ENCODE peak calls at places on chromosomes 2 and 18, in ten cellular contexts. Q, T, V, H, M, O, D, A, Z and Y are unnamed samples. For H3K27me3, the result is how much of the 10 kb centered on the place peaks cover.

GRCh38 chr2:85710687-85711577 is 16.8 kb downstream of the GNLY start:
- DNase-seq in Q (peak), T (no peak), V (no peak), H (no peak), M (no peak), O (no peak), D (peak), A (no peak), Z (peak), Y (no peak)

GRCh38 chr18:23918395-23919032 is 96.0 kb upstream of the TTC39C start:
- DNase-seq in Q (peak), T (peak), V (peak), H (no peak), M (peak), O (no peak), D (peak), A (peak), Z (peak), Y (no peak)

GRCh38 chr18:51559902-51560287 is 362.4 kb upstream of the MEX3C start:
- DNase-seq in Q (no peak), T (no peak), V (no peak), H (peak), M (no peak), O (no peak), D (no peak), A (no peak), Z (no peak), Y (no peak)

GRCh38 chr2:36578343-36579296 is 19.3 kb downstream of the FEZ2 start:
- DNase-seq in Q (peak), T (no peak), V (no peak), H (peak), M (no peak), O (no peak), D (no peak), A (no peak), Z (no peak), Y (no peak)

GRCh38 chr18:70333316-70333715 is 44.5 kb downstream of the SOCS6 start:
- DNase-seq in Q (no peak), T (no peak), V (no peak), H (peak), M (no peak), O (no peak), D (no peak), A (no peak), Z (no peak), Y (no peak)

GRCh38 chr2:74881626-74882298 is 47.8 kb downstream of the HK2 start:
- DNase-seq in Q (no peak), T (no peak), V (no peak), H (no peak), M (no peak), O (no peak), D (no peak), A (no peak), Z (no peak), Y (no peak)

GRCh38 chr2:54185105-54185504 is 69.7 kb downstream of the ACYP2 start:
- DNase-seq in Q (no peak), T (no peak), V (no peak), H (no peak), M (no peak), O (no peak), D (no peak), A (no peak), Z (no peak), Y (no peak)

GRCh38 chr18:61322265-61322873 is 10.9 kb upstream of the CDH20 start:
- DNase-seq in Q (peak), T (peak), V (peak), H (peak), M (peak), O (no peak), D (peak), A (peak), Z (peak), Y (no peak)

GRCh38 chr2:46145017-46145416 is 152.2 kb upstream of the EPAS1 start:
- DNase-seq in Q (no peak), T (no peak), V (no peak), H (no peak), M (no peak), O (no peak), D (no peak), A (no peak), Z (no peak), Y (no peak)

GRCh38 chr2:149166958-149167810 is 128.7 kb downstream of the LYPD6B start:
- DNase-seq in Q (peak), T (no peak), V (no peak), H (peak), M (no peak), O (no peak), D (no peak), A (no peak), Z (no peak), Y (no peak)

GRCh38 chr2:43100883-43101662 is 125.3 kb downstream of the ZFP36L2 start:
- DNase-seq in Q (peak), T (peak), V (peak), H (peak), M (no peak), O (no peak), D (peak), A (no peak), Z (no peak), Y (no peak)

GRCh38 chr2:174794851-174795374 is 30.6 kb upstream of the CHRNA1 start:
- DNase-seq in Q (peak), T (no peak), V (no peak), H (no peak), M (no peak), O (no peak), D (no peak), A (no peak), Z (no peak), Y (peak)

GRCh38 chr2:190069936-190070696 is 7.6 kb upstream of the MSTN start:
- DNase-seq in Q (peak), T (peak), V (peak), H (peak), M (peak), O (no peak), D (no peak), A (peak), Z (no peak), Y (peak)

GRCh38 chr2:189933911-189934399 is 128.6 kb downstream of the MSTN start:
- DNase-seq in Q (peak), T (no peak), V (no peak), H (peak), M (no peak), O (no peak), D (no peak), A (peak), Z (no peak), Y (peak)

GRCh38 chr2:197795277-197795676 is 9.1 kb upstream of the PLCL1 start:
- DNase-seq in Q (no peak), T (no peak), V (no peak), H (no peak), M (no peak), O (no peak), D (no peak), A (no peak), Z (no peak), Y (no peak)

GRCh38 chr2:28134262-28134812 is 243.8 kb downstream of the BABAM2 start:
- DNase-seq in Q (no peak), T (peak), V (peak), H (peak), M (no peak), O (no peak), D (peak), A (no peak), Z (no peak), Y (no peak)

GRCh38 chr2:100195942-100196341 is 53.6 kb upstream of the AFF3 start:
- DNase-seq in Q (peak), T (no peak), V (no peak), H (no peak), M (no peak), O (no peak), D (no peak), A (no peak), Z (no peak), Y (no peak)

GRCh38 chr2:209331291-209331844 is 92.5 kb upstream of the MAP2 start:
- DNase-seq in Q (peak), T (no peak), V (no peak), H (peak), M (no peak), O (no peak), D (no peak), A (no peak), Z (no peak), Y (no peak)

GRCh38 chr2:28934769-28935168 is 40.3 kb downstream of the WDR43 start:
- DNase-seq in Q (no peak), T (no peak), V (no peak), H (no peak), M (no peak), O (no peak), D (no peak), A (no peak), Z (no peak), Y (no peak)

GRCh38 chr2:208139447-208139846 is 6.5 kb downstream of the CRYGB start:
- DNase-seq in Q (no peak), T (no peak), V (no peak), H (no peak), M (no peak), O (no peak), D (no peak), A (no peak), Z (no peak), Y (no peak)

GRCh38 chr2:36528761-36529392 is 69.1 kb downstream of the FEZ2 start:
- DNase-seq in Q (no peak), T (no peak), V (no peak), H (no peak), M (no peak), O (no peak), D (no peak), A (no peak), Z (no peak), Y (no peak)

GRCh38 chr2:223048519-223048918 is 3.5 kb upstream of the KCNE4 start:
- DNase-seq in Q (no peak), T (no peak), V (no peak), H (no peak), M (no peak), O (no peak), D (no peak), A (no peak), Z (no peak), Y (no peak)

GRCh38 chr18:34746614-34747013 is 36.5 kb downstream of the DTNA start:
- DNase-seq in Q (no peak), T (no peak), V (no peak), H (no peak), M (no peak), O (no peak), D (no peak), A (no peak), Z (no peak), Y (no peak)

GRCh38 chr2:196101325-196101981 is 32.8 kb upstream of the DNAH7 start:
- DNase-seq in Q (peak), T (no peak), V (no peak), H (no peak), M (peak), O (no peak), D (no peak), A (no peak), Z (no peak), Y (no peak)

DNA sequence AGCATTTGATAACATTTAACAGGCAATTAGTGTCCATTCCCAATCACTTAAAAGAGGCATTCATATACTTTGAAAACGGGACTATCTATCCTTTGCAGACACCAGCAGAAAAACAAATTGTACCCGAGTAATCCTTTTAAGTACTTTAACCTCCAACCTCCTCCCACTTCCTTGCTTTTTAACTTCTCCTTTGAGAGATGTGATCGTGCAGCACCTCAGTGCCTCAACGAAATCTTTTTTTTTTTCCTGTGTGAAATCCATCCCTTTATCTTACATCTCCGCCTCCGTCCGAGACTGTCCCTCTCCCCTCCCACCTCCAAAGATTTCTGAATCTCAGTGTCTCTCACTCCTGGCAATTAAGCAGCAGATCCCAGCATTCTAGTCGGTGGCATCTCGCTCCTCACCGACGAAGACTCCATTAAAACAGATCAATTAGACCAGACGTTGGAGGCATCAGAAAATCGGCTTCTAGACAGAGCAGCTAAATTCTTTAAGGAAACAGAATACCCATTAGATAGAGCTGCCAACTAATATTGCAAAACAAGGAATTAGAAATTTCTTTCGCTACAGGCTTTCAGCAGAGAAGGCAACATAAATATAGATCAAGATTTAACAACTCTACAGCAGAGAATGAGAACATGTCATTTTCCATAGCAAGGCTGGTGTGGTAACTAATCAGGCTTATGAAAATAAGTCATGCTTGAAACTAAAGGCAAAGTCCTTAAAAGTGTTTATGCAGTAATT is 1.9 kb upstream of the TMEFF2 start:
- DNase-seq in Q (no peak), T (no peak), V (no peak), H (no peak), M (no peak), O (no peak), D (no peak), A (no peak), Z (no peak), Y (no peak)
- H3K4me3 ChIP-seq in Q (peak), T (no peak), V (no peak), H (no peak), M (no peak), O (no peak), D (peak), A (peak), Z (no peak), Y (no peak)

GRCh38 chr18:22169011-22169888 is at the start of gene GATA6:
- DNase-seq in Q (peak), T (peak), V (peak), H (peak), M (peak), O (no peak), D (peak), A (peak), Z (peak), Y (no peak)
- H3K27me3 ChIP-seq in Q (under half), T (under half), V (under half), H (under half), M (half or more), O (half or more), D (half or more), A (under half), Z (under half), Y (half or more)

GRCh38 chr2:61905372-61906186 is at the start of gene COMMD1:
- DNase-seq in Q (peak), T (peak), V (peak), H (peak), M (peak), O (no peak), D (peak), A (no peak), Z (peak), Y (peak)

GRCh38 chr2:61906187-61906470 is 655 bp downstream of the COMMD1 start:
- DNase-seq in Q (no peak), T (no peak), V (no peak), H (no peak), M (no peak), O (no peak), D (no peak), A (no peak), Z (no peak), Y (no peak)

GRCh38 chr2:61910603-61911002 is 5.1 kb downstream of the COMMD1 start:
- DNase-seq in Q (no peak), T (no peak), V (no peak), H (no peak), M (no peak), O (no peak), D (no peak), A (no peak), Z (no peak), Y (no peak)

GRCh38 chr2:61911510-61911909 is 6.0 kb downstream of the COMMD1 start:
- DNase-seq in Q (no peak), T (no peak), V (no peak), H (peak), M (no peak), O (no peak), D (no peak), A (no peak), Z (no peak), Y (no peak)
- TF ChIP-seq CTCF in Q (no peak), T (no peak), V (no peak), H (peak), M (peak), O (no peak), D (peak), A (peak), Z (no peak), Y (no peak)

GRCh38 chr18:36153203-36153602 is 23.5 kb downstream of the ELP2 start:
- DNase-seq in Q (peak), T (no peak), V (no peak), H (no peak), M (no peak), O (no peak), D (no peak), A (peak), Z (no peak), Y (peak)
- H3K4me3 ChIP-seq in Q (peak), T (no peak), V (no peak), H (no peak), M (no peak), O (no peak), D (no peak), A (no peak), Z (no peak), Y (no peak)